ENCODE peak calls at places on chromosomes 6 and 20, in six cellular contexts. B, A, P, N, K and H are unnamed samples.

GRCh38 chr6:163133017-163133416 is 281.5 kb upstream of the QKI start:
- DNase-seq in N (peak), P (no peak), A (no peak), B (no peak), K (no peak), H (no peak)

GRCh38 chr20:1943267-1944002 is 48.2 kb downstream of the SIRPA start:
- DNase-seq in P (no peak), K (no peak), N (no peak), B (no peak), A (no peak), H (no peak)

GRCh38 chr6:108581237-108581931 is 20.7 kb downstream of the FOXO3 start:
- DNase-seq in K (no peak), A (peak), N (peak), P (peak), B (no peak), H (peak)

GRCh38 chr6:159125977-159126376 is 43.2 kb upstream of the FNDC1 start:
- DNase-seq in A (no peak), K (no peak), B (no peak), P (no peak), N (no peak), H (no peak)

GRCh38 chr6:141874930-141875602 is 257.7 kb upstream of the GJE1 start:
- DNase-seq in B (no peak), A (no peak), N (peak), P (peak), K (no peak), H (no peak)

GRCh38 chr6:116406678-116407345 is 36.1 kb downstream of the DSE start:
- DNase-seq in P (peak), B (no peak), K (no peak), N (no peak), A (no peak), H (no peak)

GRCh38 chr20:38452880-38453624 is 17.9 kb upstream of the SNHG17 start:
- DNase-seq in K (no peak), B (no peak), N (no peak), P (peak), A (no peak), H (peak)

GRCh38 chr6:112416885-112417284 is 69.8 kb downstream of the RFPL4B start:
- DNase-seq in N (no peak), P (no peak), K (no peak), A (peak), B (peak), H (no peak)

GRCh38 chr6:87407896-87408720 is at the start of gene CFAP206:
- DNase-seq in A (peak), K (peak), B (peak), P (peak), N (peak), H (peak)

GRCh38 chr20:33110147-33110825 is 30.8 kb downstream of the BPIFB4 start:
- DNase-seq in B (no peak), P (no peak), K (no peak), A (no peak), N (no peak), H (no peak)

GRCh38 chr6:169251822-169252804 is 1.5 kb downstream of the THBS2 start:
- DNase-seq in P (no peak), B (no peak), K (no peak), A (no peak), N (no peak), H (no peak)

GRCh38 chr20:61994546-61994945 is 71.1 kb downstream of the TAF4 start:
- DNase-seq in P (no peak), B (no peak), N (no peak), K (no peak), A (no peak), H (no peak)

GRCh38 chr6:25346064-25346463 is 66.9 kb downstream of the CARMIL1 start:
- DNase-seq in A (no peak), P (no peak), N (no peak), K (no peak), B (no peak), H (peak)

DNA sequence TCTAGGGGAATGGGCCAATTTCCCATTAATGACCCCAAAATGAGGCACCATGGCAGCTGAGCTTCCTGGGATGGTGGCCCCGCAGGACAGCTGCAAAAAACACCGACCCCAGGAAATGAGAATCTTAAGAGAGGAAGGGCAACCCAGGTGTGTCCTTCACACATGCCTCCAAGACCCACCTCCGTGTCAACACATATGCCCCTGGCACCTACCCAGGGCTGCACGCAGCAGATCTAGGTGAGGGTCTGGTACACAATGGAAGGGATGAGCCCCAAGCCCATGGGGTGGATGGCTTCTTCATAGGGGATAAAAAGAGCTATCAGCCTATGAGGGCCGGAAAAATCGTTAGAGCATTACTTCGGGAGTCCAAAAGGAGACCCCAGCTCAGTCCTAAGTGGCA is 9.5 kb downstream of the MTCH1 start:
- DNase-seq in N (no peak), A (no peak), B (no peak), K (no peak), P (no peak), H (no peak)
- TF ChIP-seq POLR2A in N (no peak), A (no peak), B (no peak), K (no peak), P (no peak), H (no peak)

GRCh38 chr20:23800865-23801264 is 25.7 kb downstream of the CST2 start:
- DNase-seq in K (no peak), P (no peak), N (no peak), A (no peak), B (no peak), H (no peak)
- TF ChIP-seq POLR2A in K (no peak), P (no peak), N (no peak), A (no peak), B (no peak), H (no peak)

DNA sequence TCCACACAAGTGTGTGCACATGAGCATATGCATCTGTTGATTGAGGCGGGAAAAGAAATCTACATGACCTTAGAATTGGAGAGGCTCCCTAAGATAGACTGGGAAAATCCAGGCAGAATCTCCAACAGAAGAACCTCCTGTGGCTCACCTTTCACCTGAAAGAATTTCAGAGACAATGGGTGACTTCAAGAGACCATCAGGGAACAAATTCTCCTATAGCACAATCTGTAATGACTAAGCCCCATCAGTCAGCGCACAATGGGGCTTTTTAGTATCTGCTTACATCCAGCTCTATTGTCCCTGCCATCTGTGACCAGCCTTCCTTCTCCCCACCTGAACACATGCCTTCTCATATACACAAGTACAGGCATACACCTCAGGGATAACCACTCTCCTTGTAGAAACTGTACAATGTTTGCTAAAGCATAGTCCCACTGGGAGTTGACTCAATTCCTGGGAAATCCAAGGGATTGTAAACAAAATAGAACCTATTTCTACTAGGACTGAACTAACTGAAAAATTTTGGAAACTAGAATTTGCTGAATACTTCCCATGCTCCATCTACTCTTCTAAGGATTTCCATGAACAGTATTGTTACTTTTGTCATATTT is 150.8 kb upstream of the STXBP5 start:
- DNase-seq in N (no peak), K (no peak), B (no peak), A (no peak), P (no peak), H (no peak)
- TF ChIP-seq POLR2A in N (no peak), K (no peak), B (no peak), A (no peak), P (no peak), H (no peak)

GRCh38 chr20:51767018-51767866 is 948 bp downstream of the ATP9A start:
- DNase-seq in P (no peak), N (no peak), B (peak), A (peak), K (peak), H (peak)
- TF ChIP-seq POLR2A in P (no peak), N (no peak), B (no peak), A (no peak), K (no peak), H (no peak)

DNA sequence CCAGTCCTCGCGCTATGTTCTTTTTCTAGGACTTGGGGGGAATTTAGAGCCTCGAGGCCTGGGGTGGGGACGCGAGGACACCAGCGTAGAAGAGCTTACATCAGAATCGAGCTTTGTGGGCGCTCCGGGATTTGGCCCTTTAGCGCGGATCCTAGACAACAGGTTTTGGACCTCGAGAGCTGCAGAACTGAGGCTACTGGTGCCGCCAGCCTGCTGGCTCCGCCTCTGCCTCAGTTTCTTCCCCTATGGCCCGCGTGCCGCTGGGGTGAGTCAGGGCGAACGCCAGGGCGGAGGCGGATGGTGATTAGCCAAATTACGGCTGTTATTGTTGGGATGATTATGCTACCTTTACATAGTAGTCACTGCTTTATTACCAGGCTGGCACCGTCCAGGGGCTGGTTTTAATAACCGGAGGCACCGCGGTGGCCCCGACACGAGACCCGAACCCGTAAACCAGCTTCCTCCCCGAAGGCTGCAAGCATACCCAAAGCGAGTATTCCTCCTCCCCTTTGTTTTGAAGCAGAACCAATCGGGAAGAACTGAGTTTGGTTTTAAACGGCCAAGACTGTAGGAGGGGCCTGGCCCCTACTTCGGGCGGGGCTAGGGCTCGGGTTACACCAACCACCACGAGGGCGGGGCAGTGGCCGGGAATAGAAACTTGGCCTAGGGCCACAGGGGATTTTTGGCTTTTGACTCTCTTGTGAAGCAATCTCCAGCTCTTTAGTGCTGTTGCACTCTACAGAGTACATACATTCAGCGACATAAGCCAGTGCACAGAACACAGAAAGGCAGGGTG is 639 bp upstream of the GTPBP2 start:
- DNase-seq in A (peak), B (peak), P (peak), K (peak), N (peak), H (peak)
- TF ChIP-seq POLR2A in A (peak), B (no peak), P (peak), K (no peak), N (peak), H (peak)

GRCh38 chr6:128259036-128259734 is 261.2 kb downstream of the PTPRK start:
- DNase-seq in K (no peak), P (no peak), A (no peak), N (no peak), B (no peak), H (no peak)
- TF ChIP-seq POLR2A in K (no peak), P (no peak), A (no peak), N (no peak), B (no peak), H (no peak)

DNA sequence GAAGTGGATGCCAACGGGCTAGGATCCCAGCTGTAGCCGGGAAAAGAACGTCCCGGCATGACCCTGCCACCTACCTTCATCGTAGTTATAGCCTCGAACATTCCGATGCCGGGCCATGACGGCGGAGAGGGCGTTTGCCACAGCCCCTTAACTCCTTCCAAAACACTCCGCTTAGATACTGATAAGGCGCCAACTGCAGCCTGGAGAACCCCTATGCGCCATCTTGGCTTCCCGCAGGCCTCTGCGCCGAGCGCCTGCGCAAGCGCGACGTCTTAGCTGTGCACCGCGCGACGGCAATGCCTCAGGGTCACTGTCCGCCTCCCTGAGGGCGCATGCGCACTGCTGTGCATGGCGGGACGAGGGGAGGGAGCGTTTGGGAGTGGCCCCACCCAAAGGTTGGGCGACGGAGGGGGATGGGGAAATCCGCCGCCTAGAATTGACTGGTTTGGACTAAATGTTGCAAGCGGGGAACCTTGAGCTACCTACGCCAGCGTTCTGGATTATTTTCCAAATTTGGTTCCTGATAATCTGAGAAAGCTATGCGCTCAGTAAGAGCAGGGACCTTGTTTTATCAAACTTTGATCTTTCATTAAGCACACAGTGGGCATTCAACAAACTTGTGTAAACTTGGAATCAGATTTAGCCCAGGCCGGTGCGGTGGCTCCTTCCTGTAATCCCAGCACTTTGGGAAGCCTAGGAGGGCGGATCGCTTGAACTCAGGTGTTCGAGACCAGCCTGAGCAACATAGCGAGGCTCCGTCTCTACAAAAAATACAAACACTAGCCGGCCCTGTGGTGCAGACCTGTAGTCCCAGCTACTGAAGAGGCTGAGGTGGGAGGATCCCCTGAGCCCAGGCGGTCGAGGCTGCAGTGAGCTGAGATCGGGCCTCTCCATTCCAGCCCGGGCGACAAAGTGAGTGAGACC is at the start of gene HBS1L:
- DNase-seq in K (peak), P (peak), N (peak), A (peak), B (peak), H (peak)
- TF ChIP-seq POLR2A in K (peak), P (peak), N (peak), A (peak), B (peak), H (peak)

GRCh38 chr6:122789078-122789861 is at the start of gene SMPDL3A:
- DNase-seq in K (peak), A (peak), B (peak), P (peak), N (peak), H (peak)

GRCh38 chr6:122788208-122788607 is 850 bp upstream of the SMPDL3A start:
- DNase-seq in P (no peak), N (no peak), A (no peak), B (no peak), K (no peak), H (no peak)

GRCh38 chr6:122790740-122791679 is 2.0 kb downstream of the SMPDL3A start:
- DNase-seq in P (peak), B (no peak), K (no peak), N (no peak), A (no peak), H (no peak)

GRCh38 chr6:122788663-122789062 is 395 bp upstream of the SMPDL3A start:
- DNase-seq in B (no peak), K (no peak), A (no peak), P (no peak), N (no peak), H (no peak)

DNA sequence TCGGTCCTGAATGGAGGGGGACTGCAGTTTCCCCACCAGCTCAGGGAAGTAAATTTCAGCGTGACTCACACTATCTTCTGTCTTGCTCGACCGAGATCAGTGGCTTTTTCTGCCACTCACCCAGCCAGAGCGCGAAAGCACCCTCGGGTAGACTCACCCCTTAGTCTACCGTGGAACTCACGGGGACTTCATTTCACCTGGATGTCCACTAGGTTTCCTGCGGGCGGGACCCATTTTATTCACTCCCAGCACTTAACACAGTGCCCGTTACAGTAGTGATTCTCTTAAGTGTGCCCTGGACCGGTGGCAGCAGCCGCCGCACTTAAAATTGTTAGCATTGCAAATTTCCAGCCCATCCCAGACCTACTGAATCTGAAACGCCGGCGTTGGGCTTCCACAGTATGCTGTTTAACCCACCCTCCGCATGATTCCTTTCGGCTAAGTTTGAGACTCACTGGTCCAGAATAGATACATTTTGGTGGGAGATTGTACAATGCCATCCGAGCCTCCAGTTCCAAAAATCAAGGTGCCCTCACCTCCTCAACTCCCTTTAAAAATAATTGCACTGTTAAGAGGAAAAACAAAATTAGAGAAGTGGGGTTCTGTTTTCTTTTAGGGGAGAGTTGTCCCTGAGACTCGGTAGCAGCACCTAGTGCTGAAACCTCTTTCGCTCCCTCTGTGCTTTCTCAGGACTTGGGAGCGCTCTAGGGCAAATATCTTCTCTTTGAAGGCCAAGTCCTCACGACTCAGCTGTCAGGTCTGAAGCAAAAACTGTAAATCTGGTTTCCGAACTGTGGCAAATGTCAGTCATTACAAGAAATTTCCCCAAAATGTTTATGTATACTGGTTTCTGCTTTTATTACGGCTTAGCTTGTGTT is 1.0 kb downstream of the SMPDL3A start:
- DNase-seq in K (no peak), P (peak), N (peak), B (peak), A (no peak), H (peak)
- TF ChIP-seq POLR2A in K (no peak), P (peak), N (no peak), B (no peak), A (no peak), H (no peak)